ENCODE peak calls at places on chromosomes 12 and 14, in five cellular contexts. One of them, this sample, is unnamed.

GRCh38 chr12:22084852-22085251 is 38.8 kb downstream of the CMAS start:
- DNase-seq in coronary artery: no peak
- DNase-seq in esophagus squamous epithelium: no peak
- DNase-seq in hippocampal formation: no peak
- DNase-seq in ELR: no peak
- DNase-seq in this sample: no peak

GRCh38 chr12:2541805-2542204 is 253.0 kb upstream of the FKBP4 start:
- DNase-seq in coronary artery: no peak
- DNase-seq in hippocampal formation: no peak
- DNase-seq in ELR: no peak
- DNase-seq in esophagus squamous epithelium: no peak
- DNase-seq in this sample: no peak

GRCh38 chr12:49093746-49094103 is 876 bp downstream of the DHH start:
- DNase-seq in ELR: no peak
- DNase-seq in esophagus squamous epithelium: no peak
- DNase-seq in coronary artery: no peak
- DNase-seq in hippocampal formation: no peak
- DNase-seq in this sample: no peak

GRCh38 chr12:131159660-131160059 is 206.0 kb downstream of the ADGRD1 start:
- DNase-seq in hippocampal formation: no peak
- DNase-seq in ELR: no peak
- DNase-seq in esophagus squamous epithelium: no peak
- DNase-seq in coronary artery: no peak
- DNase-seq in this sample: no peak

GRCh38 chr12:49582840-49583239 is 14.9 kb upstream of the MCRS1 start:
- DNase-seq in hippocampal formation: no peak
- DNase-seq in esophagus squamous epithelium: no peak
- DNase-seq in ELR: no peak
- DNase-seq in coronary artery: no peak
- DNase-seq in this sample: no peak

GRCh38 chr12:76943004-76943403 is 64.2 kb upstream of the CSRP2 start:
- DNase-seq in hippocampal formation: no peak
- DNase-seq in esophagus squamous epithelium: no peak
- DNase-seq in ELR: no peak
- DNase-seq in coronary artery: no peak
- DNase-seq in this sample: no peak

GRCh38 chr12:50057896-50058670 is 687 bp downstream of the ASIC1 start:
- DNase-seq in esophagus squamous epithelium: no peak
- DNase-seq in coronary artery: no peak
- DNase-seq in hippocampal formation: no peak
- DNase-seq in ELR: no peak
- DNase-seq in this sample: no peak

GRCh38 chr12:12333980-12334709 is 15.9 kb downstream of the MANSC1 start:
- DNase-seq in hippocampal formation: no peak
- DNase-seq in coronary artery: no peak
- DNase-seq in esophagus squamous epithelium: no peak
- DNase-seq in ELR: peak
- DNase-seq in this sample: peak

GRCh38 chr14:98233656-98234055 is 1038.3 kb downstream of the BCL11B start:
- DNase-seq in hippocampal formation: no peak
- DNase-seq in coronary artery: no peak
- DNase-seq in ELR: no peak
- DNase-seq in esophagus squamous epithelium: no peak
- DNase-seq in this sample: no peak

GRCh38 chr12:66176525-66176924 is 6.7 kb upstream of the TMBIM4 start:
- DNase-seq in coronary artery: no peak
- DNase-seq in esophagus squamous epithelium: no peak
- DNase-seq in ELR: no peak
- DNase-seq in hippocampal formation: no peak
- DNase-seq in this sample: no peak

GRCh38 chr12:62862259-62862881 is 72.6 kb downstream of the PPM1H start:
- DNase-seq in hippocampal formation: no peak
- DNase-seq in ELR: peak
- DNase-seq in coronary artery: no peak
- DNase-seq in esophagus squamous epithelium: no peak
- DNase-seq in this sample: no peak

GRCh38 chr14:69693145-69693544 is 73.8 kb upstream of the SRSF5 start:
- DNase-seq in ELR: no peak
- DNase-seq in hippocampal formation: no peak
- DNase-seq in coronary artery: no peak
- DNase-seq in esophagus squamous epithelium: no peak
- DNase-seq in this sample: no peak

GRCh38 chr14:90574640-90575131 is 177.9 kb downstream of the CALM1 start:
- DNase-seq in hippocampal formation: no peak
- DNase-seq in ELR: no peak
- DNase-seq in coronary artery: no peak
- DNase-seq in esophagus squamous epithelium: no peak
- DNase-seq in this sample: no peak

GRCh38 chr14:68628605-68629310 is 164.1 kb downstream of the ZFP36L1 start:
- DNase-seq in esophagus squamous epithelium: no peak
- DNase-seq in coronary artery: peak
- DNase-seq in hippocampal formation: no peak
- DNase-seq in ELR: no peak
- DNase-seq in this sample: peak

GRCh38 chr12:57744194-57744776 is 554 bp upstream of the TSPAN31 start:
- DNase-seq in ELR: no peak
- DNase-seq in coronary artery: peak
- DNase-seq in hippocampal formation: no peak
- DNase-seq in esophagus squamous epithelium: peak
- DNase-seq in this sample: peak

GRCh38 chr14:104431929-104432541 is 147.5 kb upstream of the C14orf180 start:
- DNase-seq in coronary artery: peak
- DNase-seq in ELR: no peak
- DNase-seq in hippocampal formation: no peak
- DNase-seq in esophagus squamous epithelium: no peak
- DNase-seq in this sample: no peak

GRCh38 chr12:27525373-27525772 is 1.4 kb downstream of the PPFIBP1 start:
- DNase-seq in coronary artery: no peak
- DNase-seq in hippocampal formation: no peak
- DNase-seq in esophagus squamous epithelium: no peak
- DNase-seq in ELR: peak
- DNase-seq in this sample: no peak

GRCh38 chr12:27541031-27541719 is 17.2 kb downstream of the PPFIBP1 start:
- DNase-seq in coronary artery: no peak
- DNase-seq in hippocampal formation: no peak
- DNase-seq in ELR: no peak
- DNase-seq in esophagus squamous epithelium: no peak
- DNase-seq in this sample: no peak

GRCh38 chr12:79935624-79936040 is 735 bp upstream of the PPP1R12A start:
- DNase-seq in ELR: peak
- DNase-seq in hippocampal formation: no peak
- DNase-seq in coronary artery: no peak
- DNase-seq in esophagus squamous epithelium: no peak
- DNase-seq in this sample: no peak

GRCh38 chr14:40417777-40418401 is 985.7 kb upstream of the FBXO33 start:
- DNase-seq in coronary artery: no peak
- DNase-seq in ELR: peak
- DNase-seq in esophagus squamous epithelium: no peak
- DNase-seq in hippocampal formation: no peak
- DNase-seq in this sample: no peak

GRCh38 chr14:68111733-68112270 is 292.2 kb downstream of the RAD51B start:
- DNase-seq in coronary artery: no peak
- DNase-seq in hippocampal formation: no peak
- DNase-seq in ELR: no peak
- DNase-seq in esophagus squamous epithelium: no peak
- DNase-seq in this sample: no peak

GRCh38 chr12:49521391-49521790 is 17.4 kb upstream of the KCNH3 start:
- DNase-seq in coronary artery: no peak
- DNase-seq in esophagus squamous epithelium: no peak
- DNase-seq in ELR: no peak
- DNase-seq in hippocampal formation: no peak
- DNase-seq in this sample: no peak

GRCh38 chr12:70366581-70367267 is 634 bp downstream of the KCNMB4 start:
- DNase-seq in coronary artery: no peak
- DNase-seq in hippocampal formation: no peak
- DNase-seq in ELR: peak
- DNase-seq in esophagus squamous epithelium: no peak
- DNase-seq in this sample: peak

GRCh38 chr12:85489194-85489593 is 209.2 kb downstream of the ALX1 start:
- DNase-seq in esophagus squamous epithelium: no peak
- DNase-seq in hippocampal formation: no peak
- DNase-seq in ELR: no peak
- DNase-seq in coronary artery: no peak
- DNase-seq in this sample: no peak

GRCh38 chr12:84421103-84421502 is 491.5 kb downstream of the SLC6A15 start:
- DNase-seq in ELR: no peak
- DNase-seq in esophagus squamous epithelium: no peak
- DNase-seq in hippocampal formation: no peak
- DNase-seq in coronary artery: no peak
- DNase-seq in this sample: no peak

GRCh38 chr12:122984612-122985358 is 4.3 kb downstream of the ARL6IP4 start:
- DNase-seq in hippocampal formation: no peak
- DNase-seq in esophagus squamous epithelium: no peak
- DNase-seq in ELR: no peak
- DNase-seq in coronary artery: no peak
- DNase-seq in this sample: no peak

GRCh38 chr12:109310247-109311125 is 1.4 kb upstream of the FOXN4 start:
- DNase-seq in coronary artery: no peak
- DNase-seq in esophagus squamous epithelium: no peak
- DNase-seq in hippocampal formation: no peak
- DNase-seq in ELR: no peak
- DNase-seq in this sample: no peak

GRCh38 chr14:80664576-80664975 is 277.0 kb downstream of the CEP128 start:
- DNase-seq in ELR: peak
- DNase-seq in esophagus squamous epithelium: no peak
- DNase-seq in hippocampal formation: no peak
- DNase-seq in coronary artery: no peak
- DNase-seq in this sample: no peak

GRCh38 chr12:120466560-120467315 is 2.8 kb downstream of the SRSF9 start:
- DNase-seq in hippocampal formation: no peak
- DNase-seq in ELR: peak
- DNase-seq in esophagus squamous epithelium: no peak
- DNase-seq in coronary artery: no peak
- DNase-seq in this sample: peak